ENCODE peak calls at places on chromosome 20, in eight cellular contexts. I, G, K, H, V, L, B and W are unnamed samples. For H3K9me3, the result is how much of the 10 kb centered on the place peaks cover.

GRCh38 chr20:58213112-58213511 is 15.3 kb downstream of the ANKRD60 start:
- DNase-seq in I (no peak), G (no peak), K (no peak), H (no peak), V (no peak), L (no peak), B (no peak), W (no peak)

GRCh38 chr20:14383326-14383725 is 45.9 kb upstream of the FLRT3 start:
- DNase-seq in I (no peak), G (no peak), K (no peak), H (no peak), V (no peak), L (no peak), B (no peak), W (no peak)

GRCh38 chr20:16664031-16664430 is 65.8 kb upstream of the SNRPB2 start:
- DNase-seq in I (no peak), G (no peak), K (no peak), H (no peak), V (no peak), L (no peak), B (no peak), W (no peak)

GRCh38 chr20:64010711-64011237 is 25.2 kb upstream of the C20orf204 start:
- DNase-seq in I (no peak), G (no peak), K (no peak), H (no peak), V (no peak), L (no peak), B (no peak), W (no peak)

GRCh38 chr20:45345104-45345936 is 2.9 kb downstream of the SDC4 start:
- DNase-seq in I (no peak), G (no peak), K (no peak), H (no peak), V (no peak), L (no peak), B (no peak), W (no peak)

GRCh38 chr20:13363473-13363872 is 142.4 kb downstream of the ISM1 start:
- DNase-seq in I (no peak), G (no peak), K (no peak), H (no peak), V (no peak), L (no peak), B (no peak), W (no peak)

GRCh38 chr20:25308671-25309394 is 60.9 kb downstream of the PYGB start:
- DNase-seq in I (no peak), G (no peak), K (no peak), H (no peak), V (no peak), L (no peak), B (no peak), W (no peak)

GRCh38 chr20:4112490-4113420 is 97.4 kb upstream of the RNF24 start:
- DNase-seq in I (no peak), G (no peak), K (peak), H (no peak), V (peak), L (no peak), B (no peak), W (no peak)

GRCh38 chr20:23937303-23938117 is 51.1 kb downstream of the GGTLC1 start:
- DNase-seq in I (peak), G (peak), K (peak), H (peak), V (peak), L (no peak), B (no peak), W (peak)

GRCh38 chr20:32484221-32485125 is 100.7 kb downstream of the NOL4L start:
- DNase-seq in I (peak), G (no peak), K (peak), H (no peak), V (peak), L (no peak), B (peak), W (peak)

GRCh38 chr20:33843854-33844253 is 32.7 kb downstream of the CHMP4B start:
- DNase-seq in I (no peak), G (no peak), K (no peak), H (no peak), V (peak), L (no peak), B (no peak), W (no peak)

GRCh38 chr20:6733965-6734364 is 33.5 kb upstream of the BMP2 start:
- DNase-seq in I (no peak), G (no peak), K (no peak), H (no peak), V (no peak), L (no peak), B (no peak), W (no peak)

GRCh38 chr20:48797275-48797825 is 30.4 kb downstream of the PREX1 start:
- DNase-seq in I (no peak), G (no peak), K (peak), H (no peak), V (peak), L (no peak), B (no peak), W (no peak)

GRCh38 chr20:46368902-46369268 is 37.5 kb downstream of the ELMO2 start:
- DNase-seq in I (no peak), G (no peak), K (no peak), H (no peak), V (no peak), L (no peak), B (no peak), W (no peak)

GRCh38 chr20:17969276-17969883 is 562 bp downstream of the MGME1 start:
- DNase-seq in I (no peak), G (no peak), K (no peak), H (no peak), V (peak), L (no peak), B (peak), W (peak)

GRCh38 chr20:39623584-39624234 is 661.6 kb downstream of the DHX35 start:
- DNase-seq in I (no peak), G (no peak), K (no peak), H (no peak), V (no peak), L (no peak), B (no peak), W (no peak)

GRCh38 chr20:6870559-6870958 is 103.1 kb downstream of the BMP2 start:
- DNase-seq in I (no peak), G (no peak), K (no peak), H (no peak), V (no peak), L (no peak), B (no peak), W (no peak)

GRCh38 chr20:50001784-50002311 is 19.1 kb downstream of the SNAI1 start:
- DNase-seq in I (no peak), G (no peak), K (no peak), H (no peak), V (no peak), L (no peak), B (no peak), W (no peak)

GRCh38 chr20:63153254-63154221 is 62.4 kb downstream of the YTHDF1 start:
- DNase-seq in I (no peak), G (no peak), K (no peak), H (no peak), V (peak), L (no peak), B (peak), W (no peak)

DNA sequence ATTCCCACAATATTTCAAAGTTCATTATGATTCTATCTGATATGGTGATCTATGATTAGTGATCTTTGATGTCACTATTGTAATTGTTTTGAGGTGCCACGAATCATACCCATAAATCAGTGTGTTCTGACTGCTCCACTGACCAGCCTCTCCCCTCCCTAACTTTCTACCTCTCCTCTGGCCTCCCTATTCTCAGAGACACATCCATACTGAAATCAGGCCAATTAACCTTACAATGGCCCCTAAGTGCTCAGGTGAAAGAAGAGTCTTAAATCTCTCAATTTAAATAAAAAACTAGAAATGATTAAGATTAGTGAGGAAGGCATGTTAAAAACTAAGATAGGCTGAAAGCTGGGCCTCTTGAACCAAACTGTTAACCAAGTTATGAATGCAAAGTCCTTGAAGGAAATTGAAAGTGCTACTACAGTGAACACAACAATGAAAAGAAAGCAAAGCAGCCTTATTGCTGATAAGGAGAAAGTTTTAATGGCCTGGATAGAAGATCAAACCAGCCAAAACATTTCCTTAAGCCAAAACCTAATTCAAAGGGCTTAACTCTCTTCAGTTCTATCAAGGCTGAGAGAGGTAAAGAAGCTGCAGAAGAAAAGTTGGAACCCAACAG is 196.9 kb upstream of the SHLD1 start:
- DNase-seq in I (no peak), G (no peak), K (no peak), H (no peak), V (no peak), L (no peak), B (no peak), W (no peak)
- H3K9me3 ChIP-seq in I (under half), G (under half), K (under half), H (under half), V (under half), L (under half), B (under half), W (under half)

DNA sequence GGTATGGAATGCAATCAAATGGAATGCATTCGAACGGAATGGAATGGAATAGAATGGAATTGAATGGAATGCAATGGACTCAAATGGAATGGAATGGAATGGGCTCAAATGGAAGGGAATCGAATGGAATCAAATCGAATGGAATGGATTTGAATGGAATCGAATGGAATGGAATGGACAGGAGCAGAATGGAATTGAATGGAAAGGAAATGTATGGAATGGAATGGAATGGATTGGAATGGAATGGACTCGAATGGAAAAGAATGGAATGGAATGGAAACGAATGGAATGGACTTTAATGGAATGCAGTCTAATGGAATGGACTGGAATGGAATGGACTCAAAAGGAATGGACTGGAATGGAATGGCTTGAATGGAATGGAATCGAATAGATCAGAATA is 18.3 kb upstream of the DEFB115 start:
- DNase-seq in I (no peak), G (no peak), K (no peak), H (no peak), V (no peak), L (no peak), B (no peak), W (no peak)
- H3K9me3 ChIP-seq in I (half or more), G (under half), K (half or more), H (half or more), V (half or more), L (under half), B (half or more), W (under half)

DNA sequence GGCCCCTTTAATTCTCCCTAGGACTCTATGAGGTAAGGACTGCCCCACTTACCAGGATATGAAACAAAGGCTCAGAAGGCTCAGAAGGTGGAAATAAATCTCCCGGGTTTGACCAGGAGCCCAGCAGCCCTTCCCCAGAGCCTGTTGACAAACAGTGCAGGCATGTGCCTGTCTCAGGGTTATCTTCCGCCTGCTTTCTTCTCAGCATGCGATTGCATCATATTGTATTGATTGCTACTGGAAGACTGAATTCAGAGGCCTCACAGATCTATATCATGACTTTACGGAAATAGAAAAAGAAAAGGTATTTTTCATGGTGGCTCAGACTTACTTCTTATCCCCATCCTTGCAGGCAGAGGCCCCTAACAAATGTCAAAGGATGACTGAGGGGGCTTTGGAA is 92.7 kb downstream of the PHACTR3 start:
- DNase-seq in I (no peak), G (no peak), K (no peak), H (no peak), V (no peak), L (no peak), B (no peak), W (no peak)
- H3K9me3 ChIP-seq in I (under half), G (under half), K (under half), H (under half), V (under half), L (under half), B (under half), W (under half)

GRCh38 chr20:31236953-31237352 is 20.5 kb upstream of the DEFB115 start:
- DNase-seq in I (no peak), G (no peak), K (no peak), H (no peak), V (no peak), L (no peak), B (no peak), W (no peak)
- H3K9me3 ChIP-seq in I (half or more), G (under half), K (half or more), H (half or more), V (half or more), L (under half), B (half or more), W (under half)

GRCh38 chr20:59790388-59790787 is 143.0 kb downstream of the SYCP2 start:
- DNase-seq in I (no peak), G (no peak), K (no peak), H (no peak), V (no peak), L (no peak), B (no peak), W (no peak)

GRCh38 chr20:59794555-59794954 is 138.9 kb downstream of the SYCP2 start:
- DNase-seq in I (no peak), G (no peak), K (no peak), H (no peak), V (no peak), L (no peak), B (no peak), W (no peak)

GRCh38 chr20:59788811-59789210 is 144.6 kb downstream of the SYCP2 start:
- DNase-seq in I (peak), G (no peak), K (no peak), H (no peak), V (no peak), L (no peak), B (no peak), W (no peak)

GRCh38 chr20:59789641-59790040 is 143.8 kb downstream of the SYCP2 start:
- DNase-seq in I (peak), G (no peak), K (no peak), H (no peak), V (no peak), L (no peak), B (no peak), W (no peak)

GRCh38 chr20:59792300-59792699 is 141.1 kb downstream of the SYCP2 start:
- DNase-seq in I (no peak), G (no peak), K (no peak), H (no peak), V (no peak), L (no peak), B (no peak), W (no peak)
- H3K9me3 ChIP-seq in I (under half), G (under half), K (under half), H (under half), V (under half), L (under half), B (under half), W (under half)

GRCh38 chr20:60334936-60335335 is 376.7 kb downstream of the CDH26 start:
- DNase-seq in I (no peak), G (no peak), K (no peak), H (no peak), V (no peak), L (no peak), B (no peak), W (no peak)

GRCh38 chr20:60338556-60338955 is 380.3 kb downstream of the CDH26 start:
- DNase-seq in I (no peak), G (no peak), K (no peak), H (no peak), V (no peak), L (no peak), B (no peak), W (no peak)

GRCh38 chr20:60341062-60341461 is 382.8 kb downstream of the CDH26 start:
- DNase-seq in I (no peak), G (no peak), K (no peak), H (no peak), V (no peak), L (no peak), B (no peak), W (no peak)

GRCh38 chr20:60345106-60345505 is 386.9 kb downstream of the CDH26 start:
- DNase-seq in I (peak), G (no peak), K (no peak), H (no peak), V (no peak), L (no peak), B (no peak), W (no peak)

GRCh38 chr20:60340232-60340631 is 382.0 kb downstream of the CDH26 start:
- DNase-seq in I (no peak), G (no peak), K (no peak), H (no peak), V (no peak), L (no peak), B (no peak), W (no peak)
- H3K9me3 ChIP-seq in I (under half), G (under half), K (under half), H (under half), V (under half), L (under half), B (under half), W (under half)